ENCODE peak calls at places on chromosomes 13 and 19, in six cellular contexts. W, R, G, N, Y and U are unnamed samples.

GRCh38 chr13:59837101-59837500 is 326.6 kb downstream of the DIAPH3 start:
- DNase-seq in N (no peak), W (no peak), Y (no peak), R (no peak), G (no peak), U (no peak)

GRCh38 chr19:38667552-38668205 is 20.2 kb downstream of the ACTN4 start:
- DNase-seq in W (peak; percentile 83), N (no peak), Y (no peak), R (no peak), G (peak; percentile 65), U (no peak)

GRCh38 chr19:10418281-10419199 is 1.8 kb upstream of the PDE4A start:
- DNase-seq in N (no peak), R (no peak), Y (no peak), G (no peak), W (peak; percentile 13), U (no peak)

GRCh38 chr13:62387642-62388041 is 972.0 kb upstream of the PCDH20 start:
- DNase-seq in G (peak; percentile 69), Y (no peak), W (peak; percentile 58), N (no peak), R (no peak), U (no peak)

GRCh38 chr13:54241719-54242118 is 1213.1 kb downstream of the OLFM4 start:
- DNase-seq in N (no peak), Y (no peak), G (no peak), W (no peak), R (no peak), U (no peak)

GRCh38 chr19:38711726-38712153 is 32.5 kb downstream of the CAPN12 start:
- DNase-seq in R (peak; percentile 60), Y (no peak), G (no peak), W (peak; percentile 97), N (no peak), U (no peak)

GRCh38 chr19:931860-932646 is 6.2 kb downstream of the ARID3A start:
- DNase-seq in G (no peak), N (no peak), W (no peak), R (no peak), Y (no peak), U (no peak)

GRCh38 chr13:68173111-68173510 is 943.0 kb upstream of the PCDH9 start:
- DNase-seq in N (no peak), W (peak; percentile 68), Y (no peak), G (no peak), R (no peak), U (no peak)

GRCh38 chr19:41746593-41747227 is 8.6 kb upstream of the CEACAM6 start:
- DNase-seq in N (peak; percentile 14), Y (no peak), G (peak; percentile 79), R (peak; percentile 7), W (peak; percentile 60), U (no peak)

GRCh38 chr13:34124912-34125311 is 307.0 kb downstream of the RFC3 start:
- DNase-seq in R (no peak), G (no peak), N (no peak), W (no peak), Y (no peak), U (no peak)